ENCODE peak calls at places on chromosomes 4 and X, in five cellular contexts. One of them, this sample, is unnamed.

GRCh38 chr4:14446311-14446710 is 556.0 kb upstream of the CPEB2 start:
- DNase-seq in HCT116: no peak
- DNase-seq in K562: no peak
- DNase-seq in MM.1S: no peak
- DNase-seq in astrocyte: peak
- DNase-seq in this sample: no peak

GRCh38 chrX:103918050-103918449 is 44.4 kb upstream of the TMSB15B start:
- DNase-seq in HCT116: peak
- DNase-seq in K562: peak
- DNase-seq in MM.1S: peak
- DNase-seq in astrocyte: peak
- DNase-seq in this sample: peak

GRCh38 chr4:150572704-150573504 is 9.0 kb upstream of the MAB21L2 start:
- DNase-seq in HCT116: no peak
- DNase-seq in K562: peak
- DNase-seq in MM.1S: no peak
- DNase-seq in astrocyte: no peak
- DNase-seq in this sample: no peak

GRCh38 chrX:110173192-110174175 is 144.4 kb downstream of the AMMECR1 start:
- DNase-seq in HCT116: no peak
- DNase-seq in K562: no peak
- DNase-seq in MM.1S: no peak
- DNase-seq in astrocyte: no peak
- DNase-seq in this sample: no peak

GRCh38 chr4:169604131-169604900 is 8.1 kb downstream of the NEK1 start:
- DNase-seq in HCT116: no peak
- DNase-seq in K562: peak
- DNase-seq in MM.1S: no peak
- DNase-seq in astrocyte: peak
- DNase-seq in this sample: no peak

GRCh38 chr4:94962484-94962883 is 204.7 kb downstream of the BMPR1B start:
- DNase-seq in HCT116: no peak
- DNase-seq in K562: no peak
- DNase-seq in MM.1S: no peak
- DNase-seq in astrocyte: no peak
- DNase-seq in this sample: no peak

GRCh38 chrX:46642145-46642544 is 68.6 kb downstream of the CHST7 start:
- DNase-seq in HCT116: no peak
- DNase-seq in K562: peak
- DNase-seq in MM.1S: peak
- DNase-seq in astrocyte: no peak
- DNase-seq in this sample: no peak

GRCh38 chr4:165992263-165992662 is 119.2 kb downstream of the TLL1 start:
- DNase-seq in HCT116: no peak
- DNase-seq in K562: no peak
- DNase-seq in MM.1S: no peak
- DNase-seq in astrocyte: no peak
- DNase-seq in this sample: no peak

GRCh38 chrX:119237526-119238035 is 1.5 kb downstream of the PGRMC1 start:
- DNase-seq in HCT116: no peak
- DNase-seq in K562: peak
- DNase-seq in MM.1S: no peak
- DNase-seq in astrocyte: no peak
- DNase-seq in this sample: no peak

GRCh38 chr4:124514588-124514987 is 197.9 kb downstream of the ANKRD50 start:
- DNase-seq in HCT116: no peak
- DNase-seq in K562: no peak
- DNase-seq in MM.1S: no peak
- DNase-seq in astrocyte: no peak
- DNase-seq in this sample: no peak

GRCh38 chrX:18725316-18725943 is 18.0 kb downstream of the PPEF1 start:
- DNase-seq in HCT116: no peak
- DNase-seq in K562: no peak
- DNase-seq in MM.1S: no peak
- DNase-seq in astrocyte: no peak
- DNase-seq in this sample: no peak

GRCh38 chr4:120753854-120754253 is 168.7 kb downstream of the PRDM5 start:
- DNase-seq in HCT116: no peak
- DNase-seq in K562: no peak
- DNase-seq in MM.1S: no peak
- DNase-seq in astrocyte: no peak
- DNase-seq in this sample: no peak

GRCh38 chrX:145817666-145818521 is at the start of gene SLITRK2:
- DNase-seq in HCT116: no peak
- DNase-seq in K562: no peak
- DNase-seq in MM.1S: no peak
- DNase-seq in astrocyte: no peak
- DNase-seq in this sample: no peak

GRCh38 chrX:120560405-120560841 is 339 bp downstream of the CUL4B start:
- DNase-seq in HCT116: no peak
- DNase-seq in K562: no peak
- DNase-seq in MM.1S: peak
- DNase-seq in astrocyte: peak
- DNase-seq in this sample: peak

GRCh38 chr4:150510176-150510875 is 71.6 kb upstream of the MAB21L2 start:
- DNase-seq in HCT116: peak
- DNase-seq in K562: no peak
- DNase-seq in MM.1S: no peak
- DNase-seq in astrocyte: peak
- DNase-seq in this sample: no peak

GRCh38 chr4:8727131-8727530 is 134.6 kb downstream of the CPZ start:
- DNase-seq in HCT116: no peak
- DNase-seq in K562: no peak
- DNase-seq in MM.1S: no peak
- DNase-seq in astrocyte: no peak
- DNase-seq in this sample: no peak

GRCh38 chr4:3524920-3525319 is 7.3 kb downstream of the LRPAP1 start:
- DNase-seq in HCT116: no peak
- DNase-seq in K562: no peak
- DNase-seq in MM.1S: no peak
- DNase-seq in astrocyte: no peak
- DNase-seq in this sample: no peak

GRCh38 chrX:29662101-29662500 is 553.3 kb upstream of the MAGEB2 start:
- DNase-seq in HCT116: no peak
- DNase-seq in K562: no peak
- DNase-seq in MM.1S: no peak
- DNase-seq in astrocyte: peak
- DNase-seq in this sample: no peak

GRCh38 chr4:78654809-78655208 is 103.2 kb downstream of the ANXA3 start:
- DNase-seq in HCT116: no peak
- DNase-seq in K562: no peak
- DNase-seq in MM.1S: no peak
- DNase-seq in astrocyte: no peak
- DNase-seq in this sample: no peak

GRCh38 chrX:68532828-68533227 is 34.0 kb downstream of the YIPF6 start:
- DNase-seq in HCT116: no peak
- DNase-seq in K562: no peak
- DNase-seq in MM.1S: no peak
- DNase-seq in astrocyte: no peak
- DNase-seq in this sample: no peak

GRCh38 chr4:150579591-150580234 is 2.2 kb upstream of the MAB21L2 start:
- DNase-seq in HCT116: no peak
- DNase-seq in K562: no peak
- DNase-seq in MM.1S: no peak
- DNase-seq in astrocyte: peak
- DNase-seq in this sample: no peak

GRCh38 chrX:107537815-107538214 is 88.4 kb downstream of the FRMPD3 start:
- DNase-seq in HCT116: peak
- DNase-seq in K562: peak
- DNase-seq in MM.1S: peak
- DNase-seq in astrocyte: peak
- DNase-seq in this sample: peak

GRCh38 chr4:153018031-153018430 is 81.9 kb downstream of the FHDC1 start:
- DNase-seq in HCT116: no peak
- DNase-seq in K562: no peak
- DNase-seq in MM.1S: no peak
- DNase-seq in astrocyte: no peak
- DNase-seq in this sample: no peak

GRCh38 chr4:184590196-184590595 is 59.1 kb downstream of the CASP3 start:
- DNase-seq in HCT116: no peak
- DNase-seq in K562: no peak
- DNase-seq in MM.1S: no peak
- DNase-seq in astrocyte: no peak
- DNase-seq in this sample: no peak

GRCh38 chr4:90190510-90190909 is 63.3 kb downstream of the CCSER1 start:
- DNase-seq in HCT116: no peak
- DNase-seq in K562: no peak
- DNase-seq in MM.1S: no peak
- DNase-seq in astrocyte: no peak
- DNase-seq in this sample: no peak

GRCh38 chr4:75345436-75345835 is 168.8 kb downstream of the RCHY1 start:
- DNase-seq in HCT116: no peak
- DNase-seq in K562: no peak
- DNase-seq in MM.1S: no peak
- DNase-seq in astrocyte: peak
- DNase-seq in this sample: no peak

GRCh38 chr4:134627386-134627785 is 425.8 kb upstream of the PABPC4L start:
- DNase-seq in HCT116: no peak
- DNase-seq in K562: no peak
- DNase-seq in MM.1S: no peak
- DNase-seq in astrocyte: no peak
- DNase-seq in this sample: peak

GRCh38 chr4:181661090-181661489 is 582.1 kb upstream of the TENM3 start:
- DNase-seq in HCT116: no peak
- DNase-seq in K562: no peak
- DNase-seq in MM.1S: no peak
- DNase-seq in astrocyte: peak
- DNase-seq in this sample: no peak

GRCh38 chr4:7890635-7891393 is 48.8 kb downstream of the AFAP1 start:
- DNase-seq in HCT116: no peak
- DNase-seq in K562: no peak
- DNase-seq in MM.1S: no peak
- DNase-seq in astrocyte: peak
- DNase-seq in this sample: no peak

GRCh38 chr4:75494563-75494962 is 19.6 kb downstream of the RCHY1 start:
- DNase-seq in HCT116: no peak
- DNase-seq in K562: no peak
- DNase-seq in MM.1S: no peak
- DNase-seq in astrocyte: peak
- DNase-seq in this sample: no peak

GRCh38 chr4:112938461-112939058 is 110.9 kb upstream of the ANK2 start:
- DNase-seq in HCT116: peak
- DNase-seq in K562: peak
- DNase-seq in MM.1S: peak
- DNase-seq in astrocyte: peak
- DNase-seq in this sample: no peak

GRCh38 chr4:75844151-75844662 is 58.0 kb downstream of the PPEF2 start:
- DNase-seq in HCT116: no peak
- DNase-seq in K562: no peak
- DNase-seq in MM.1S: no peak
- DNase-seq in astrocyte: peak
- DNase-seq in this sample: no peak

GRCh38 chr4:159105761-159106243 is 2.9 kb downstream of the RAPGEF2 start:
- DNase-seq in HCT116: no peak
- DNase-seq in K562: peak
- DNase-seq in MM.1S: no peak
- DNase-seq in astrocyte: peak
- DNase-seq in this sample: no peak

GRCh38 chrX:22192419-22193086 is 80.2 kb upstream of the CBLL2 start:
- DNase-seq in HCT116: peak
- DNase-seq in K562: peak
- DNase-seq in MM.1S: peak
- DNase-seq in astrocyte: peak
- DNase-seq in this sample: peak

DNA sequence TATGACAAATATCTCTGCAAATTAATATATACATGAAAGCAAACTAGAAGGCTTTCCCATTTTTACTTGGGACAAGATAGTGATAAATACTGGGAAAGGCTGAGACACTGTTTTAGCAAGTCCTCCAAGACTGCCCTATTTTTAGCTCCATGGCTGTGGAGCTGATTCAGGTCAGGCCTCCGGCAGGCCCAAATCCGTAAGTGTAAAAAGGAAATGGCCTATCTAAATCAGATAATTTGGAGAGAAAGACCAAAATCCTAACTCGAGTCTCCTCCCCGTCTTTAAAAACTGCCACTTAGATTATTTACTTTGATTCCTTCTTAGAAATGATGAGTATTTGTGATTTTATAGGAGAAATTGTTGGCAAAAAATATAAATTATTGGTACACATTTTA is 2.9 kb downstream of the OTUD4 start:
- DNase-seq in HCT116: no peak
- DNase-seq in K562: peak
- DNase-seq in MM.1S: no peak
- DNase-seq in astrocyte: peak
- DNase-seq in this sample: no peak
- H3K9ac ChIP-seq in HCT116: no peak
- H3K9ac ChIP-seq in K562: peak
- H3K9ac ChIP-seq in MM.1S: peak
- H3K9ac ChIP-seq in astrocyte: peak
- H3K9ac ChIP-seq in this sample: no peak

GRCh38 chr4:186904104-186904503 is 180.4 kb upstream of the FAT1 start:
- DNase-seq in HCT116: no peak
- DNase-seq in K562: no peak
- DNase-seq in MM.1S: no peak
- DNase-seq in astrocyte: peak
- DNase-seq in this sample: no peak
- H3K9ac ChIP-seq in HCT116: no peak
- H3K9ac ChIP-seq in K562: no peak
- H3K9ac ChIP-seq in MM.1S: no peak
- H3K9ac ChIP-seq in astrocyte: peak
- H3K9ac ChIP-seq in this sample: no peak

GRCh38 chrX:11016728-11017127 is 94.4 kb upstream of the HCCS start:
- DNase-seq in HCT116: no peak
- DNase-seq in K562: no peak
- DNase-seq in MM.1S: no peak
- DNase-seq in astrocyte: no peak
- DNase-seq in this sample: no peak
- H3K9ac ChIP-seq in HCT116: no peak
- H3K9ac ChIP-seq in K562: no peak
- H3K9ac ChIP-seq in MM.1S: no peak
- H3K9ac ChIP-seq in astrocyte: no peak
- H3K9ac ChIP-seq in this sample: no peak

GRCh38 chrX:130091976-130092522 is 18.2 kb downstream of the ELF4 start:
- DNase-seq in HCT116: no peak
- DNase-seq in K562: peak
- DNase-seq in MM.1S: peak
- DNase-seq in astrocyte: no peak
- DNase-seq in this sample: peak
- H3K9ac ChIP-seq in HCT116: no peak
- H3K9ac ChIP-seq in K562: peak
- H3K9ac ChIP-seq in MM.1S: peak
- H3K9ac ChIP-seq in astrocyte: no peak
- H3K9ac ChIP-seq in this sample: peak